ENCODE peak calls at places on chromosomes 5 and 9, in six cellular contexts. One of them, this sample, is unnamed.

GRCh38 chr9:17776735-17777134 is 197.9 kb downstream of the SH3GL2 start:
- DNase-seq in heart right ventricle: peak
- DNase-seq in PC-3: no peak
- DNase-seq in mucosa of descending colon: no peak
- DNase-seq in astrocyte of the cerebellum: no peak
- DNase-seq in epithelial cell of esophagus: no peak
- DNase-seq in this sample: no peak

GRCh38 chr9:89677696-89678393 is 73.0 kb downstream of the GADD45G start:
- DNase-seq in heart right ventricle: no peak
- DNase-seq in PC-3: no peak
- DNase-seq in mucosa of descending colon: no peak
- DNase-seq in astrocyte of the cerebellum: no peak
- DNase-seq in epithelial cell of esophagus: no peak
- DNase-seq in this sample: no peak

GRCh38 chr9:132622144-132622543 is 39.7 kb downstream of the BARHL1 start:
- DNase-seq in heart right ventricle: no peak
- DNase-seq in PC-3: peak
- DNase-seq in mucosa of descending colon: no peak
- DNase-seq in astrocyte of the cerebellum: no peak
- DNase-seq in epithelial cell of esophagus: peak
- DNase-seq in this sample: no peak

GRCh38 chr5:94849821-94850736 is 231.6 kb downstream of the SLF1 start:
- DNase-seq in heart right ventricle: no peak
- DNase-seq in PC-3: peak
- DNase-seq in mucosa of descending colon: no peak
- DNase-seq in astrocyte of the cerebellum: peak
- DNase-seq in epithelial cell of esophagus: peak
- DNase-seq in this sample: peak

GRCh38 chr5:9604416-9604815 is 25.7 kb downstream of the TAS2R1 start:
- DNase-seq in heart right ventricle: no peak
- DNase-seq in PC-3: peak
- DNase-seq in mucosa of descending colon: no peak
- DNase-seq in astrocyte of the cerebellum: no peak
- DNase-seq in epithelial cell of esophagus: no peak
- DNase-seq in this sample: no peak

GRCh38 chr5:136040746-136041415 is 12.1 kb downstream of the TGFBI start:
- DNase-seq in heart right ventricle: no peak
- DNase-seq in PC-3: peak
- DNase-seq in mucosa of descending colon: no peak
- DNase-seq in astrocyte of the cerebellum: no peak
- DNase-seq in epithelial cell of esophagus: no peak
- DNase-seq in this sample: no peak

GRCh38 chr5:150485770-150486401 is 22.0 kb upstream of the NDST1 start:
- DNase-seq in heart right ventricle: peak
- DNase-seq in PC-3: peak
- DNase-seq in mucosa of descending colon: peak
- DNase-seq in astrocyte of the cerebellum: no peak
- DNase-seq in epithelial cell of esophagus: no peak
- DNase-seq in this sample: no peak

GRCh38 chr5:95956900-95957293 is 4.8 kb downstream of the ELL2 start:
- DNase-seq in heart right ventricle: no peak
- DNase-seq in PC-3: no peak
- DNase-seq in mucosa of descending colon: no peak
- DNase-seq in astrocyte of the cerebellum: no peak
- DNase-seq in epithelial cell of esophagus: no peak
- DNase-seq in this sample: no peak

GRCh38 chr5:150309101-150309897 is 6.6 kb upstream of the ARSI start:
- DNase-seq in heart right ventricle: no peak
- DNase-seq in PC-3: no peak
- DNase-seq in mucosa of descending colon: no peak
- DNase-seq in astrocyte of the cerebellum: no peak
- DNase-seq in epithelial cell of esophagus: no peak
- DNase-seq in this sample: no peak

GRCh38 chr5:10707198-10708187 is 53.5 kb downstream of the DAP start:
- DNase-seq in heart right ventricle: no peak
- DNase-seq in PC-3: peak
- DNase-seq in mucosa of descending colon: no peak
- DNase-seq in astrocyte of the cerebellum: no peak
- DNase-seq in epithelial cell of esophagus: peak
- DNase-seq in this sample: no peak

GRCh38 chr9:103700558-103700957 is 393.6 kb upstream of the SMC2 start:
- DNase-seq in heart right ventricle: no peak
- DNase-seq in PC-3: no peak
- DNase-seq in mucosa of descending colon: no peak
- DNase-seq in astrocyte of the cerebellum: no peak
- DNase-seq in epithelial cell of esophagus: no peak
- DNase-seq in this sample: no peak

GRCh38 chr9:133848471-133848870 is 110.3 kb upstream of the SARDH start:
- DNase-seq in heart right ventricle: no peak
- DNase-seq in PC-3: no peak
- DNase-seq in mucosa of descending colon: peak
- DNase-seq in astrocyte of the cerebellum: no peak
- DNase-seq in epithelial cell of esophagus: no peak
- DNase-seq in this sample: no peak

GRCh38 chr5:93926831-93927600 is 185.6 kb upstream of the POU5F2 start:
- DNase-seq in heart right ventricle: no peak
- DNase-seq in PC-3: no peak
- DNase-seq in mucosa of descending colon: no peak
- DNase-seq in astrocyte of the cerebellum: no peak
- DNase-seq in epithelial cell of esophagus: peak
- DNase-seq in this sample: no peak

GRCh38 chr9:107214915-107215314 is 68.2 kb upstream of the RAD23B start:
- DNase-seq in heart right ventricle: no peak
- DNase-seq in PC-3: peak
- DNase-seq in mucosa of descending colon: no peak
- DNase-seq in astrocyte of the cerebellum: no peak
- DNase-seq in epithelial cell of esophagus: no peak
- DNase-seq in this sample: peak

GRCh38 chr9:14351206-14351605 is 37.3 kb upstream of the NFIB start:
- DNase-seq in heart right ventricle: peak
- DNase-seq in PC-3: no peak
- DNase-seq in mucosa of descending colon: no peak
- DNase-seq in astrocyte of the cerebellum: no peak
- DNase-seq in epithelial cell of esophagus: peak
- DNase-seq in this sample: no peak

GRCh38 chr9:88392549-88392948 is 4.3 kb downstream of the SPIN1 start:
- DNase-seq in heart right ventricle: no peak
- DNase-seq in PC-3: no peak
- DNase-seq in mucosa of descending colon: no peak
- DNase-seq in astrocyte of the cerebellum: no peak
- DNase-seq in epithelial cell of esophagus: no peak
- DNase-seq in this sample: no peak

GRCh38 chr5:172502410-172502809 is 48.1 kb upstream of the SH3PXD2B start:
- DNase-seq in heart right ventricle: no peak
- DNase-seq in PC-3: no peak
- DNase-seq in mucosa of descending colon: no peak
- DNase-seq in astrocyte of the cerebellum: no peak
- DNase-seq in epithelial cell of esophagus: peak
- DNase-seq in this sample: no peak

GRCh38 chr5:63894690-63895089 is 67.6 kb downstream of the HTR1A start:
- DNase-seq in heart right ventricle: no peak
- DNase-seq in PC-3: no peak
- DNase-seq in mucosa of descending colon: no peak
- DNase-seq in astrocyte of the cerebellum: no peak
- DNase-seq in epithelial cell of esophagus: no peak
- DNase-seq in this sample: no peak

GRCh38 chr5:53425598-53426516 is 54.6 kb upstream of the FST start:
- DNase-seq in heart right ventricle: no peak
- DNase-seq in PC-3: peak
- DNase-seq in mucosa of descending colon: no peak
- DNase-seq in astrocyte of the cerebellum: no peak
- DNase-seq in epithelial cell of esophagus: no peak
- DNase-seq in this sample: no peak

GRCh38 chr5:156755421-156756087 is 94.5 kb upstream of the PPP1R2B start:
- DNase-seq in heart right ventricle: no peak
- DNase-seq in PC-3: peak
- DNase-seq in mucosa of descending colon: no peak
- DNase-seq in astrocyte of the cerebellum: no peak
- DNase-seq in epithelial cell of esophagus: no peak
- DNase-seq in this sample: no peak

GRCh38 chr5:97142521-97143254 is at the start of gene LIX1:
- DNase-seq in heart right ventricle: no peak
- DNase-seq in PC-3: peak
- DNase-seq in mucosa of descending colon: no peak
- DNase-seq in astrocyte of the cerebellum: peak
- DNase-seq in epithelial cell of esophagus: peak
- DNase-seq in this sample: no peak

GRCh38 chr5:133902521-133903118 is 65.8 kb downstream of the C5orf15 start:
- DNase-seq in heart right ventricle: no peak
- DNase-seq in PC-3: no peak
- DNase-seq in mucosa of descending colon: no peak
- DNase-seq in astrocyte of the cerebellum: no peak
- DNase-seq in epithelial cell of esophagus: no peak
- DNase-seq in this sample: no peak

GRCh38 chr9:12776775-12777055 is 1.9 kb downstream of the LURAP1L start:
- DNase-seq in heart right ventricle: no peak
- DNase-seq in PC-3: no peak
- DNase-seq in mucosa of descending colon: no peak
- DNase-seq in astrocyte of the cerebellum: no peak
- DNase-seq in epithelial cell of esophagus: peak
- DNase-seq in this sample: no peak

GRCh38 chr5:24765219-24765618 is 120.4 kb upstream of the CDH10 start:
- DNase-seq in heart right ventricle: no peak
- DNase-seq in PC-3: no peak
- DNase-seq in mucosa of descending colon: no peak
- DNase-seq in astrocyte of the cerebellum: no peak
- DNase-seq in epithelial cell of esophagus: no peak
- DNase-seq in this sample: no peak

GRCh38 chr5:14552017-14552416 is 29.6 kb upstream of the OTULINL start:
- DNase-seq in heart right ventricle: no peak
- DNase-seq in PC-3: no peak
- DNase-seq in mucosa of descending colon: no peak
- DNase-seq in astrocyte of the cerebellum: no peak
- DNase-seq in epithelial cell of esophagus: no peak
- DNase-seq in this sample: no peak

GRCh38 chr9:93041108-93041802 is 17.2 kb upstream of the SUSD3 start:
- DNase-seq in heart right ventricle: no peak
- DNase-seq in PC-3: no peak
- DNase-seq in mucosa of descending colon: no peak
- DNase-seq in astrocyte of the cerebellum: no peak
- DNase-seq in epithelial cell of esophagus: no peak
- DNase-seq in this sample: no peak

GRCh38 chr9:4680750-4681149 is 1.4 kb downstream of the CDC37L1 start:
- DNase-seq in heart right ventricle: no peak
- DNase-seq in PC-3: no peak
- DNase-seq in mucosa of descending colon: no peak
- DNase-seq in astrocyte of the cerebellum: no peak
- DNase-seq in epithelial cell of esophagus: no peak
- DNase-seq in this sample: no peak
- H3K4me3 ChIP-seq in heart right ventricle: peak
- H3K4me3 ChIP-seq in PC-3: peak
- H3K4me3 ChIP-seq in mucosa of descending colon: no peak
- H3K4me3 ChIP-seq in astrocyte of the cerebellum: peak
- H3K4me3 ChIP-seq in epithelial cell of esophagus: peak
- H3K4me3 ChIP-seq in this sample: peak

GRCh38 chr9:127885508-127886281 is 8.2 kb upstream of the AK1 start:
- DNase-seq in heart right ventricle: no peak
- DNase-seq in PC-3: no peak
- DNase-seq in mucosa of descending colon: no peak
- DNase-seq in astrocyte of the cerebellum: no peak
- DNase-seq in epithelial cell of esophagus: no peak
- DNase-seq in this sample: no peak

GRCh38 chr9:127890053-127890452 is 9.3 kb downstream of the ST6GALNAC6 start:
- DNase-seq in heart right ventricle: no peak
- DNase-seq in PC-3: no peak
- DNase-seq in mucosa of descending colon: no peak
- DNase-seq in astrocyte of the cerebellum: no peak
- DNase-seq in epithelial cell of esophagus: no peak
- DNase-seq in this sample: no peak

GRCh38 chr9:127886401-127886972 is 9.0 kb upstream of the AK1 start:
- DNase-seq in heart right ventricle: no peak
- DNase-seq in PC-3: no peak
- DNase-seq in mucosa of descending colon: no peak
- DNase-seq in astrocyte of the cerebellum: no peak
- DNase-seq in epithelial cell of esophagus: no peak
- DNase-seq in this sample: no peak

GRCh38 chr9:127884976-127885490 is 7.6 kb upstream of the AK1 start:
- DNase-seq in heart right ventricle: no peak
- DNase-seq in PC-3: no peak
- DNase-seq in mucosa of descending colon: no peak
- DNase-seq in astrocyte of the cerebellum: no peak
- DNase-seq in epithelial cell of esophagus: no peak
- DNase-seq in this sample: no peak

GRCh38 chr9:127887792-127888191 is 10.3 kb upstream of the AK1 start:
- DNase-seq in heart right ventricle: no peak
- DNase-seq in PC-3: no peak
- DNase-seq in mucosa of descending colon: no peak
- DNase-seq in astrocyte of the cerebellum: no peak
- DNase-seq in epithelial cell of esophagus: no peak
- DNase-seq in this sample: no peak
- TF ChIP-seq CTCF in heart right ventricle: no peak
- TF ChIP-seq CTCF in PC-3: no peak
- TF ChIP-seq CTCF in mucosa of descending colon: no peak
- TF ChIP-seq CTCF in astrocyte of the cerebellum: peak
- TF ChIP-seq CTCF in epithelial cell of esophagus: no peak
- TF ChIP-seq CTCF in this sample: no peak

GRCh38 chr5:129098488-129099183 is 4.1 kb downstream of the ISOC1 start:
- DNase-seq in heart right ventricle: no peak
- DNase-seq in PC-3: no peak
- DNase-seq in mucosa of descending colon: no peak
- DNase-seq in astrocyte of the cerebellum: no peak
- DNase-seq in epithelial cell of esophagus: no peak
- DNase-seq in this sample: no peak
- H3K4me3 ChIP-seq in heart right ventricle: peak
- H3K4me3 ChIP-seq in PC-3: no peak
- H3K4me3 ChIP-seq in mucosa of descending colon: no peak
- H3K4me3 ChIP-seq in astrocyte of the cerebellum: no peak
- H3K4me3 ChIP-seq in epithelial cell of esophagus: no peak
- H3K4me3 ChIP-seq in this sample: no peak

GRCh38 chr9:125145425-125145824 is 2.1 kb upstream of the SCAI start:
- DNase-seq in heart right ventricle: no peak
- DNase-seq in PC-3: no peak
- DNase-seq in mucosa of descending colon: no peak
- DNase-seq in astrocyte of the cerebellum: no peak
- DNase-seq in epithelial cell of esophagus: no peak
- DNase-seq in this sample: no peak
- TF ChIP-seq CTCF in heart right ventricle: no peak
- TF ChIP-seq CTCF in PC-3: no peak
- TF ChIP-seq CTCF in mucosa of descending colon: no peak
- TF ChIP-seq CTCF in astrocyte of the cerebellum: no peak
- TF ChIP-seq CTCF in epithelial cell of esophagus: no peak
- TF ChIP-seq CTCF in this sample: no peak

DNA sequence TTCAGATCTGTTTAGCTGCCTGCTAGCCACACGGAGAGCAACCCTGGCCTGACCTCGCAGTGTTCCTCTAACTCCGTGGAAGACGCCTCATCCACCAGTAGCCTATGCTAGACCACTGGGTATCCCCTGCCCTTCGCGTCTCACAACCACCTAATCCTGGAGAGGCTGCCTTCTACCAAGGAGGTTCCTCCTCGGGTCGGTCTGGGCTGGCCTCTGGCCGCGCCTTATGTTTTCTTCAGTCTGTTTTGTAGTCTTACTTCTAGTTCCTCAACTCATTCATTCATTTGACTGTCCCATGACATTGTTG is 1.6 kb upstream of the TPM2 start:
- DNase-seq in heart right ventricle: no peak
- DNase-seq in PC-3: peak
- DNase-seq in mucosa of descending colon: no peak
- DNase-seq in astrocyte of the cerebellum: no peak
- DNase-seq in epithelial cell of esophagus: no peak
- DNase-seq in this sample: no peak
- H3K4me3 ChIP-seq in heart right ventricle: peak
- H3K4me3 ChIP-seq in PC-3: peak
- H3K4me3 ChIP-seq in mucosa of descending colon: peak
- H3K4me3 ChIP-seq in astrocyte of the cerebellum: peak
- H3K4me3 ChIP-seq in epithelial cell of esophagus: peak
- H3K4me3 ChIP-seq in this sample: peak

This sample was measured in AG04449.